ENCODE peak calls at places on chromosomes 3 and 15, in ten cellular contexts. M is astrocyte of the spinal cord, R is heart left ventricle, W is PC-9, H is OCI-LY7, O is Calu3, K is cardiac fibroblast, Y is vagina, S is progenitor cell of endocrine pancreas, B is HCT116. X is an unnamed sample.

GRCh38 chr15:100186366-100186765 is 155.4 kb downstream of the ADAMTS17 start:
- DNase-seq in M (no peak), R (no peak), W (no peak), H (no peak), O (no peak), K (no peak), Y (peak; percentile 44), S (no peak), B (no peak), X (no peak)

GRCh38 chr3:196219194-196219969 is 3.0 kb downstream of the SLC51A start:
- DNase-seq in M (peak; percentile 92), R (no peak), W (peak; percentile 76), H (peak; percentile 59), O (no peak), K (peak; percentile 94), Y (no peak), S (no peak), B (no peak), X (peak; percentile 95)

GRCh38 chr3:57958642-57959406 is 49.4 kb upstream of the FLNB start:
- DNase-seq in M (no peak), R (peak; percentile 71), W (peak; percentile 84), H (no peak), O (peak; percentile 76), K (peak; percentile 61), Y (no peak), S (no peak), B (no peak), X (no peak)

GRCh38 chr15:70596354-70597055 is 166.9 kb downstream of the UACA start:
- DNase-seq in M (peak; percentile 88), R (no peak), W (no peak), H (no peak), O (peak; percentile 77), K (peak; percentile 92), Y (no peak), S (no peak), B (peak; percentile 71), X (peak; percentile 88)

GRCh38 chr15:82314769-82315518 is 34.3 kb downstream of the GOLGA6L10 start:
- DNase-seq in M (no peak), R (peak; percentile 53), W (no peak), H (no peak), O (no peak), K (no peak), Y (no peak), S (no peak), B (no peak), X (no peak)

GRCh38 chr15:90046846-90047481 is 45.8 kb downstream of the ZNF710 start:
- DNase-seq in M (no peak), R (no peak), W (peak; percentile 73), H (peak; percentile 85), O (peak; percentile 87), K (no peak), Y (no peak), S (no peak), B (no peak), X (no peak)

GRCh38 chr3:185807455-185808068 is 17.3 kb downstream of the IGF2BP2 start:
- DNase-seq in M (peak; percentile 98), R (no peak), W (no peak), H (no peak), O (no peak), K (peak; percentile 99), Y (no peak), S (no peak), B (peak; percentile 79), X (peak; percentile 92)

GRCh38 chr15:90249123-90249863 is at the start of gene TTLL13:
- DNase-seq in M (peak; percentile 83), R (peak; percentile 98), W (peak; percentile 88), H (peak; percentile 65), O (peak; percentile 93), K (peak; percentile 79), Y (no peak), S (peak; percentile 96), B (peak; percentile 56), X (peak; percentile 75)

DNA sequence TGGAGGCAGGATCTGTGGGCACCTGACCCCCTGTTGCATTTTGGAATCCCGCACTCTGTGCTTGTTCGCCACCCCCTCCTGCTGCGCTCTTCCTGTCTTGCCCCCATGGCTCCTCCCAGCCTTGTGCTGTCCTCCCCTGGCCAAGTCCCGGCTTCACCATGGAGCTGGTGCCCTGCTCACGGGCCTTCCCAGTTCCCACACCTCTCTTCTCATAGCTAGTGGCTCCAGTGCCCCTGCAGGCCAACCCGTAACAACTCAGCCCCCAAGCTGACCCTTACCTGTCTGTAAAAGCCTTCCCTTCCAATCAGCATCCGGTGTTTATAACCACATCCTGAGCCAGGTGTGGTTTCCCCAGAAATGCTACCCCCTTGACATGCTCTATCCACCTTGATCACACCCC is 407.7 kb upstream of the C2CD4B start:
- DNase-seq in M (no peak), R (no peak), W (no peak), H (no peak), O (no peak), K (no peak), Y (no peak), S (no peak), B (no peak), X (no peak)
- TF ChIP-seq CTCF in M (no peak), R (no peak), W (no peak), H (no peak), O (no peak), K (no peak), Y (no peak), S (peak; percentile 16), B (no peak), X (no peak)

GRCh38 chr3:20511863-20512262 is 325.9 kb upstream of the SGO1 start:
- DNase-seq in M (peak; percentile 69), R (no peak), W (no peak), H (peak; percentile 62), O (peak; percentile 12), K (peak; percentile 75), Y (no peak), S (no peak), B (no peak), X (peak; percentile 81)
- TF ChIP-seq CTCF in M (peak; percentile 73), R (peak; percentile 74), W (peak; percentile 74), H (peak; percentile 92), O (peak; percentile 39), K (peak; percentile 65), Y (no peak), S (peak; percentile 67), B (no peak), X (peak; percentile 89)

DNA sequence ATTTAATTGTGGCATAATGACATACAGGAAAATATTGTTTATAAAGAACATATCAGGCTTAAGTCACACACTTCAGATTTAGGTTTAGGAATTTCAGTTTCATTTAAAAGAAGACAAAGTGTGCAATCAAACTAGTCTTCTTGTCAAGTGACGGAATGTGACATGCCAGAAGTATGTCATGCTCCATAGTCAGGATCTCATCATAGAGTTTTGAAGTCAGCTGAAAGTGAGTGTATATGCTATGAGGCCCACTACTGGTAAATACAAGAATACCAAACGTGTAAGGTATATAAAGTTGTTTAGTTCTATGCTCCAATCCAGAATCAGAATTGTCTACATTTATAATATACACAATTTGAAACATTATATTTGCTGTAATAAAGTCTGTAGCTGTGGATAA is 988.4 kb downstream of the TBL1XR1 start:
- DNase-seq in M (no peak), R (no peak), W (no peak), H (no peak), O (no peak), K (no peak), Y (no peak), S (no peak), B (no peak), X (no peak)
- TF ChIP-seq CTCF in M (peak; percentile 3), R (no peak), W (peak; percentile 24), H (no peak), O (no peak), K (no peak), Y (no peak), S (no peak), B (no peak), X (no peak)

GRCh38 chr15:49421991-49422390 is 1.1 kb upstream of the FGF7 start:
- DNase-seq in M (peak; percentile 76), R (no peak), W (peak; percentile 22), H (peak; percentile 69), O (peak; percentile 55), K (peak; percentile 81), Y (no peak), S (no peak), B (peak; percentile 54), X (peak; percentile 54)
- TF ChIP-seq CTCF in M (peak; percentile 70), R (peak; percentile 84), W (peak; percentile 81), H (peak; percentile 98), O (peak; percentile 67), K (peak; percentile 65), Y (no peak), S (peak; percentile 81), B (peak; percentile 70), X (peak; percentile 86)

DNA sequence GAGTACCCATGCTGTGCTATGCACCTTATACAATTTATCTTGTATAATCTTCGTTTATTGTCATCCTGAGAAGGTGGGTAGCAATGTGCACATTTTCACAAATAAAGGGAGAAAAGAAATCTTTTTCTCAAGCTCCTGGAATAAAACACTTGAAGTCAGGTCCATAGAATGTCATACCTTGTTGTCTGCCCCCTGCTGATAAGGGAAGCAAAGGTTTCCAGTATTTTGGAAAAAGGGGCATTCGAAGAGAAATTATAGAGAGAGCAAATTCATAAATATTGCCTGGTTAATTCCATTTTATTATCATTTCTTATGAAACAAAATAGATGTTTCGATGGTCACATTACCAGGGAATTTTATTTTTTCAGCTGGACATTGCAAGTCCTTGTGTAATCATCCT is 277.8 kb downstream of the RAP2B start:
- DNase-seq in M (no peak), R (no peak), W (no peak), H (no peak), O (no peak), K (peak; percentile 7), Y (no peak), S (no peak), B (no peak), X (no peak)
- TF ChIP-seq CTCF in M (no peak), R (no peak), W (peak; percentile 42), H (peak; percentile 17), O (no peak), K (no peak), Y (no peak), S (no peak), B (peak; percentile 18), X (peak; percentile 64)

GRCh38 chr3:180594631-180595348 is 7.2 kb upstream of the TTC14 start:
- DNase-seq in M (peak; percentile 68), R (no peak), W (no peak), H (peak; percentile 27), O (no peak), K (peak; percentile 79), Y (no peak), S (no peak), B (peak; percentile 22), X (peak; percentile 59)
- TF ChIP-seq CTCF in M (peak; percentile 52), R (peak; percentile 14), W (peak; percentile 79), H (peak; percentile 76), O (peak; percentile 79), K (peak; percentile 50), Y (no peak), S (peak; percentile 62), B (peak; percentile 36), X (peak; percentile 85)

GRCh38 chr3:183159319-183159718 is 3.2 kb downstream of the LAMP3 start:
- DNase-seq in M (no peak), R (no peak), W (no peak), H (no peak), O (peak; percentile 45), K (no peak), Y (no peak), S (no peak), B (no peak), X (no peak)
- TF ChIP-seq CTCF in M (peak; percentile 18), R (no peak), W (peak; percentile 42), H (peak; percentile 64), O (peak; percentile 55), K (peak; percentile 40), Y (no peak), S (peak; percentile 35), B (no peak), X (peak; percentile 17)